ENCODE peak calls at places on chromosomes 2 and 18, in six cellular contexts. U, E, C, R, V and I are unnamed samples. For H3K4me1, the result is how much of the 10 kb centered on the place peaks cover.

GRCh38 chr2:133605031-133605773 is 36.9 kb upstream of the NCKAP5 start:
- DNase-seq in U (no peak), E (no peak), C (no peak), R (no peak), V (no peak), I (no peak)

GRCh38 chr18:39845086-39845485 is 2109.9 kb upstream of the PIK3C3 start:
- DNase-seq in U (no peak), E (no peak), C (no peak), R (no peak), V (peak), I (no peak)

GRCh38 chr18:78902795-78903435 is 76.7 kb upstream of the SALL3 start:
- DNase-seq in U (no peak), E (no peak), C (no peak), R (no peak), V (no peak), I (peak)

GRCh38 chr2:104812281-104812680 is 41.6 kb upstream of the POU3F3 start:
- DNase-seq in U (no peak), E (no peak), C (no peak), R (no peak), V (no peak), I (no peak)

GRCh38 chr18:74768096-74768495 is 170.4 kb downstream of the ZNF407 start:
- DNase-seq in U (no peak), E (no peak), C (peak), R (no peak), V (no peak), I (no peak)

GRCh38 chr2:23235292-23235691 is 149.7 kb upstream of the KLHL29 start:
- DNase-seq in U (no peak), E (no peak), C (no peak), R (no peak), V (no peak), I (no peak)

GRCh38 chr2:168573128-168573903 is 117.2 kb downstream of the CERS6 start:
- DNase-seq in U (no peak), E (no peak), C (no peak), R (no peak), V (peak), I (no peak)

GRCh38 chr18:62524443-62525200 is 1.8 kb downstream of the ZCCHC2 start:
- DNase-seq in U (peak), E (peak), C (peak), R (peak), V (peak), I (peak)

GRCh38 chr18:76258209-76258608 is 236.8 kb downstream of the ZNF516 start:
- DNase-seq in U (no peak), E (no peak), C (no peak), R (no peak), V (no peak), I (no peak)

GRCh38 chr2:232562515-232563151 is 12.1 kb downstream of the EIF4E2 start:
- DNase-seq in U (no peak), E (no peak), C (no peak), R (no peak), V (no peak), I (no peak)

DNA sequence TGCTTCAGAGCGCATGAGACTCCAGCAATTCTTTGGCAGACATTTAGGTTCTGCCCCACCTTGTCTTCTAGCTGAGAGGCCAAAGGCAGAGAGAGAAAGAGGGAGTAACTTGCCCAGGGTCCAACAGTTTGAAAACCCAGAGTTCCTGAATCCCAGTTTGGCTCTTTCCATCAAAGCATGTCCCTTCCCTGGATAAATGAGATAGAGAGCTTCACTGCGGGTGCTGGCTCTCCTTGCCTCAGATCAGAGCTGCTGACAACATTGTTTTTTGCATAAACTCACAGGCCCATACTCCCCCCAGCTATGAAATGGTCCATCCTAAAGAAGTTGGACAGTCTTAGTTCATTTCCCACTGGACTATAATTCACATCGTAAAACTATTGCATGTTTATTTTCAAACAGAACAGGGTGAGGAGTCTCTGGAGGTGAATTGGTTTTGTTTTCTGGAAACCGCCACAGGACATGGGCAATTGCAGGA is 25.2 kb upstream of the SLC14A2 start:
- DNase-seq in U (no peak), E (no peak), C (no peak), R (no peak), V (peak), I (no peak)
- TF ChIP-seq CTCF in U (no peak), E (no peak), C (no peak), R (no peak), V (no peak), I (no peak)

DNA sequence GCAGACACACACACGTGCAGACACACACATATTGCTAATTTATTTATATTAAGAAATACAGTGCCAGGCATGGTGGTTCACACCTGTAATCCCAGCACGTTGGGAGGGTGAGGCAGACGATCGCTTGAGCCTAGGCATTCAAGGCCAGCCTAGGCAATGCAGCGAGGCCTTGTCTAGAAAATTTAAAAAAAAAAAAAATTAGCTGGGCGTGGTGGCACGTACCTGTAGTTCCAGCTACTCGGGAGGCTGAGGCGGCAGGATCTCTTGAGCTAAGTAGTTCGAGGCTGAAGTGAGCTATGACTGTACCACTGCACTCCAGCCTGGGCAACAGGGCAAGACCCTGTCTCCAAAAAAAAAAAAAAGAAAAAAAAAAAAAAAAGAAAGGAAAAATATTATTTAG is 28.8 kb downstream of the ANXA4 start:
- DNase-seq in U (no peak), E (no peak), C (no peak), R (no peak), V (no peak), I (no peak)
- H3K4me1 ChIP-seq in U (half or more), E (half or more), C (under half), R (under half), V (under half), I (under half)

DNA sequence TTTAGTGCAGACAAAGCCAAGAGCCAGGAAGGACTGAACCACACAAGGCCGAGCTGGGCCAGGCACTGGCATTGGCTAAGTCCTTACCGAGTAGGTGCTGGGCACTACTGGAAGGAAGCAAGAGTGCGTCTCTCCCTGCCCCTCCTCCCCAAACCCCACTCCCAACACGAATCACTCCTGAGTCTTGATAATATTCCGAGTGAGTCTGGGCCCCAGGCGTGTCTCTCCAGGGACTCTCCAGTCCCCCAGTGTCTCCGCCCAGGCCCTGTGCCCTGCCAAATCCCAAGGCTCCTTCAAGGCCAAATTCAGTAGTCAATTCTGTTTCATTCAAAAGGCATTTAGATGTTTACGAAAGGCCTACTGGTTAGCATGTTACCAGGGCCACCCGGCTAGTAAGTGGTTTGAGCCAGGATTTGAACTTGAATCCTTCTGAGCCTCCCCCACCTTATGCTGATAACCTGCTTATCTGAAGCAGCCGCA is 82.8 kb downstream of the GLI2 start:
- DNase-seq in U (no peak), E (peak), C (no peak), R (peak), V (peak), I (no peak)
- H3K4me3 ChIP-seq in U (no peak), E (no peak), C (no peak), R (no peak), V (no peak), I (no peak)

DNA sequence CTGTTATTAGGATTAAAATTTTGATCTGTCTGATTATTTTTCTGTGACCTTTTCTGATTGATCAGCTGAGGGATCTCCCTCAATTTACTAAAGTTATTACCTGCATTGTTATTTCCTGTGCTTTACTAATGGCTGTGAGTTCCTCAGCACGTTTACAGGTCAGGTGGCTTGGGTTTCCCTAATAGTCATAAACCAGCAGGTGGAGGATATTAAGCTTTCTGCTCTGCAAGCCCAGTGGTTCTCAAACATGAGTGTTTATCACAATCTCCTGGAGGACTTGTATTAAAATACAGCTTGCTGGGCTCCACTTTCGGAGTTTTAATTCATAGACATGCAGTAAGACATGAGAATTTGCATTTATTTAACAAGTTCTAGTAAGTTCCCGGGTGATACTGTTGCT is 22.4 kb upstream of the UGP2 start:
- DNase-seq in U (no peak), E (no peak), C (no peak), R (no peak), V (no peak), I (no peak)
- TF ChIP-seq CTCF in U (no peak), E (no peak), C (no peak), R (no peak), V (no peak), I (no peak)

GRCh38 chr2:215274829-215275228 is 37.0 kb upstream of the ATIC start:
- DNase-seq in U (no peak), E (no peak), C (no peak), R (no peak), V (no peak), I (no peak)

GRCh38 chr2:215271466-215271865 is 40.4 kb upstream of the ATIC start:
- DNase-seq in U (no peak), E (no peak), C (no peak), R (no peak), V (no peak), I (no peak)

GRCh38 chr2:215277942-215278341 is 33.9 kb upstream of the ATIC start:
- DNase-seq in U (no peak), E (no peak), C (no peak), R (no peak), V (no peak), I (no peak)

GRCh38 chr2:215272918-215273317 is 38.9 kb upstream of the ATIC start:
- DNase-seq in U (no peak), E (no peak), C (no peak), R (no peak), V (no peak), I (no peak)

GRCh38 chr2:215275819-215276218 is 36.0 kb upstream of the ATIC start:
- DNase-seq in U (no peak), E (no peak), C (no peak), R (no peak), V (no peak), I (no peak)
- H3K4me1 ChIP-seq in U (under half), E (under half), C (under half), R (under half), V (under half), I (under half)